ENCODE peak calls at places on chromosomes 12 and 14, in six cellular contexts. One of them, this sample, is unnamed.

GRCh38 chr14:28867571-28867970 is 101.0 kb downstream of the FOXG1 start:
- DNase-seq in AG10803: no peak
- DNase-seq in mammary epithelial cell: no peak
- DNase-seq in tibial nerve: no peak
- DNase-seq in suprapubic skin: no peak
- DNase-seq in glutamatergic neuron: no peak
- DNase-seq in this sample: no peak

GRCh38 chr12:92065018-92065499 is 80.6 kb downstream of the BTG1 start:
- DNase-seq in AG10803: peak
- DNase-seq in mammary epithelial cell: no peak
- DNase-seq in tibial nerve: no peak
- DNase-seq in suprapubic skin: no peak
- DNase-seq in glutamatergic neuron: no peak
- DNase-seq in this sample: no peak

GRCh38 chr14:27727371-27727770 is 1039.2 kb upstream of the FOXG1 start:
- DNase-seq in AG10803: no peak
- DNase-seq in mammary epithelial cell: no peak
- DNase-seq in tibial nerve: no peak
- DNase-seq in suprapubic skin: no peak
- DNase-seq in glutamatergic neuron: no peak
- DNase-seq in this sample: no peak

GRCh38 chr12:29200586-29200985 is 51.5 kb downstream of the FAR2 start:
- DNase-seq in AG10803: no peak
- DNase-seq in mammary epithelial cell: no peak
- DNase-seq in tibial nerve: no peak
- DNase-seq in suprapubic skin: no peak
- DNase-seq in glutamatergic neuron: no peak
- DNase-seq in this sample: no peak

GRCh38 chr12:8817856-8818255 is 4.6 kb upstream of the A2ML1 start:
- DNase-seq in AG10803: peak
- DNase-seq in mammary epithelial cell: no peak
- DNase-seq in tibial nerve: no peak
- DNase-seq in suprapubic skin: no peak
- DNase-seq in glutamatergic neuron: no peak
- DNase-seq in this sample: peak

GRCh38 chr12:42299392-42300308 is 26.2 kb downstream of the ZCRB1 start:
- DNase-seq in AG10803: peak
- DNase-seq in mammary epithelial cell: peak
- DNase-seq in tibial nerve: no peak
- DNase-seq in suprapubic skin: no peak
- DNase-seq in glutamatergic neuron: no peak
- DNase-seq in this sample: peak

GRCh38 chr14:74898694-74899093 is 17.0 kb downstream of the DLST start:
- DNase-seq in AG10803: no peak
- DNase-seq in mammary epithelial cell: no peak
- DNase-seq in tibial nerve: no peak
- DNase-seq in suprapubic skin: no peak
- DNase-seq in glutamatergic neuron: no peak
- DNase-seq in this sample: no peak

GRCh38 chr12:51028126-51028810 is 2.1 kb upstream of the SLC11A2 start:
- DNase-seq in AG10803: peak
- DNase-seq in mammary epithelial cell: peak
- DNase-seq in tibial nerve: peak
- DNase-seq in suprapubic skin: no peak
- DNase-seq in glutamatergic neuron: no peak
- DNase-seq in this sample: peak

GRCh38 chr14:51879170-51879569 is 18.8 kb downstream of the GNG2 start:
- DNase-seq in AG10803: no peak
- DNase-seq in mammary epithelial cell: no peak
- DNase-seq in tibial nerve: no peak
- DNase-seq in suprapubic skin: no peak
- DNase-seq in glutamatergic neuron: no peak
- DNase-seq in this sample: no peak

GRCh38 chr14:35362911-35363374 is 41.6 kb downstream of the NFKBIA start:
- DNase-seq in AG10803: peak
- DNase-seq in mammary epithelial cell: no peak
- DNase-seq in tibial nerve: no peak
- DNase-seq in suprapubic skin: no peak
- DNase-seq in glutamatergic neuron: no peak
- DNase-seq in this sample: no peak

GRCh38 chr12:47082963-47083621 is 3.3 kb upstream of the AMIGO2 start:
- DNase-seq in AG10803: peak
- DNase-seq in mammary epithelial cell: peak
- DNase-seq in tibial nerve: peak
- DNase-seq in suprapubic skin: no peak
- DNase-seq in glutamatergic neuron: no peak
- DNase-seq in this sample: peak

GRCh38 chr14:57069702-57070101 is 199.0 kb downstream of the EXOC5 start:
- DNase-seq in AG10803: no peak
- DNase-seq in mammary epithelial cell: no peak
- DNase-seq in tibial nerve: no peak
- DNase-seq in suprapubic skin: no peak
- DNase-seq in glutamatergic neuron: no peak
- DNase-seq in this sample: no peak

GRCh38 chr14:77584809-77585208 is 31.6 kb downstream of the SPTLC2 start:
- DNase-seq in AG10803: no peak
- DNase-seq in mammary epithelial cell: no peak
- DNase-seq in tibial nerve: no peak
- DNase-seq in suprapubic skin: no peak
- DNase-seq in glutamatergic neuron: no peak
- DNase-seq in this sample: no peak
- TF ChIP-seq CTCF in AG10803: no peak
- TF ChIP-seq CTCF in mammary epithelial cell: no peak
- TF ChIP-seq CTCF in tibial nerve: no peak
- TF ChIP-seq CTCF in suprapubic skin: no peak
- TF ChIP-seq CTCF in glutamatergic neuron: no peak
- TF ChIP-seq CTCF in this sample: no peak

DNA sequence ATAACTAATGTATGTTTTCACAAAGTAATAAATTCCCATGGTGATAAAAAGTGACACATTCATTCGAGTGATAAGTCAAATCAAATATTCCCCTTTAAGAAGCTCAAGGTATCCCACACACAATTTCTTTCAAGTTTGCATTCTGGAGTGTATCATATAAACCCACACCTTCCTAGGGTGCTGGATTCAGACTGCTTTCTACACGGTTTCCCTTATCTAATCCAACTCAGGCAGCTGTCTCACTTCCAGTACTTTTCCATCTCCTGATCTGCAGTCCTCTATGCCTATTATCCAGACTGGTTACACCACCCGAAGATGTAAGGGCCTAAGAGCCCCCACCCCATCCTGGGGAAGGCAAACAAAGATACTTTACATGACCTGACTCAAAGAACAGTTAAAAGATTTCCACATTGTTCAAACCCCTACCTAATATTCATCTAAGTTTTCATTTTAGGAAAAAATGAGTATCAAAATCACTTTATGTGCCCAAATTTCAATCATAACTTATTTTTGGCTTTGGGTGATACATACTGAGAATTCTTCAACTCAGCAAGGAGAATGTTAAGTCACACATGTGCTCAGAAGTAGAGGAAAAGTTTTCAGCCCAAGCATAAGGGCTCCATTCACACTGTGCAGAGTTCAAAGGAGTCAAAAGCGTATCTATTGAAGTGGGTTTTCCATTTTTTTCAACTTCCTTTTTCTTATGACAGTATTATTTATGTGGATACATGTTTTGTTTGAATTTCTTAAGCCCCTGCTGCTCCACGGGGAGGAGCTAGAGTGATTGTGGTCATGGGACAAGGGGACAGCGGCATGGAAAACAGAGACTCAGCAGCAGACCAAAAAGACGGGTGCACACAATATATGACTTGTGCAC is 41.8 kb downstream of the CORO1C start:
- DNase-seq in AG10803: peak
- DNase-seq in mammary epithelial cell: no peak
- DNase-seq in tibial nerve: no peak
- DNase-seq in suprapubic skin: no peak
- DNase-seq in glutamatergic neuron: no peak
- DNase-seq in this sample: no peak
- TF ChIP-seq CTCF in AG10803: no peak
- TF ChIP-seq CTCF in mammary epithelial cell: no peak
- TF ChIP-seq CTCF in tibial nerve: no peak
- TF ChIP-seq CTCF in suprapubic skin: no peak
- TF ChIP-seq CTCF in glutamatergic neuron: no peak
- TF ChIP-seq CTCF in this sample: peak

GRCh38 chr14:68789002-68789797 is 3.7 kb downstream of the ZFP36L1 start:
- DNase-seq in AG10803: peak
- DNase-seq in mammary epithelial cell: peak
- DNase-seq in tibial nerve: peak
- DNase-seq in suprapubic skin: peak
- DNase-seq in glutamatergic neuron: peak
- DNase-seq in this sample: peak
- TF ChIP-seq CTCF in AG10803: peak
- TF ChIP-seq CTCF in mammary epithelial cell: peak
- TF ChIP-seq CTCF in tibial nerve: peak
- TF ChIP-seq CTCF in suprapubic skin: peak
- TF ChIP-seq CTCF in glutamatergic neuron: no peak
- TF ChIP-seq CTCF in this sample: peak

DNA sequence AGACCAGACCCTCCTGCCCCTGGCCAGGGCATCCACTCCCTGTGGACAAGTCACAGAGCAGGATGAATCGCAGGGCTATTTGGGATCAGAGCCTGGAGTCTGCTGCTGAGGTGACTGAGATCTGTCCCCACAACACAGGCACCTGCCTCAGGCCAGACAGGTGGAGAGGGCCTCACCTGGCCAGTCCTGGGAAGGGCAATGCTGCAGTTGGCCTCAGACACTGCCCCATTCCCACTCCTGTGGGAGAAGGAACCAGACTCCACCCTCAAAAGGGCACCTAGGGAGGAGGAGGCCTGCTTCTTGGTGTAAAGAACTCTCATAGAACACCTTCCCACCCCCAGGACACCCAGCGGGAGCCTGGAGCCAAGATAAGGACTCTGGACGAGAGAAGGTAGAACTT is 48.3 kb upstream of the PLEKHG6 start:
- DNase-seq in AG10803: no peak
- DNase-seq in mammary epithelial cell: no peak
- DNase-seq in tibial nerve: no peak
- DNase-seq in suprapubic skin: no peak
- DNase-seq in glutamatergic neuron: no peak
- DNase-seq in this sample: no peak
- TF ChIP-seq CTCF in AG10803: no peak
- TF ChIP-seq CTCF in mammary epithelial cell: no peak
- TF ChIP-seq CTCF in tibial nerve: no peak
- TF ChIP-seq CTCF in suprapubic skin: no peak
- TF ChIP-seq CTCF in glutamatergic neuron: no peak
- TF ChIP-seq CTCF in this sample: no peak

GRCh38 chr12:15208140-15208539 is 13.1 kb downstream of the RERG start:
- DNase-seq in AG10803: peak
- DNase-seq in mammary epithelial cell: no peak
- DNase-seq in tibial nerve: no peak
- DNase-seq in suprapubic skin: no peak
- DNase-seq in glutamatergic neuron: no peak
- DNase-seq in this sample: no peak
- TF ChIP-seq CTCF in AG10803: peak
- TF ChIP-seq CTCF in mammary epithelial cell: peak
- TF ChIP-seq CTCF in tibial nerve: no peak
- TF ChIP-seq CTCF in suprapubic skin: peak
- TF ChIP-seq CTCF in glutamatergic neuron: peak
- TF ChIP-seq CTCF in this sample: no peak

DNA sequence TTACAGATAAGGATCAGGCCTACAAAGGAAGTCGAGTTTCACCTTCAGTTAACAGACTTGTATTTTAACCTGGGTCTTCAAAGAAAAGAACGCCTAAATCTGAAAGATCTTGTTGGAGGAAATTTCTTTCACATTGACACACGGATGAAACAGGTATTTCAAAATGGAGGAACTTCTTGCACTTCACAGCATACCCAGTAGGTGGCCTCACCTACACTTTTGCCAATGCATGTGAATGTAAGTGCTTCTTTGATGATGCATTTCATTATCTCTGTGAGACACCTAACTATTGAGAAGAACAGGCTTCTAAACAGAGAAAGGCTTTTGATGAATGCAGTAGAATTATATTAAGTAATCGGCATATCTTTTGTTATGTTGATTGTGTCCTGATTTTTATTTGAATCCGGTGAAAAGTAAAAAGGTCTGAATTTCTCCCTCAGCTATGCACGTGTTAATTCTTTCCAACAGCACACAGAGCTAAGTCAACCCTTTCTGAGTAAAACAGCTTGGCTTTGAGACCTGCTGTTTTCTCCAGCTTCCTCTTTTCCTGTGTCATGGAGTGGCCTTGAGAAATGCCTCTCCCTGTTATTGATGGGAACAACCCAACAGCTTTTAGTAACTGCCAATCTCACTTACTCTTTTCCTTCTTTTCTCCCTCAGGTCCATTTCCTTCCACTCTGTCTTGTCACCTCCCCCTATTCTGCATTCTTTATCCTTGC is 399.0 kb downstream of the NAV3 start:
- DNase-seq in AG10803: peak
- DNase-seq in mammary epithelial cell: peak
- DNase-seq in tibial nerve: no peak
- DNase-seq in suprapubic skin: no peak
- DNase-seq in glutamatergic neuron: peak
- DNase-seq in this sample: peak
- TF ChIP-seq CTCF in AG10803: peak
- TF ChIP-seq CTCF in mammary epithelial cell: peak
- TF ChIP-seq CTCF in tibial nerve: peak
- TF ChIP-seq CTCF in suprapubic skin: peak
- TF ChIP-seq CTCF in glutamatergic neuron: peak
- TF ChIP-seq CTCF in this sample: peak